ENCODE peak calls at places on chromosomes 1 and 21, in four cellular contexts. W is OCI-LY7, X is heart left ventricle, J is psoas muscle. B is an unnamed sample.

GRCh38 chr21:42009018-42009830 is 936 bp downstream of the ZBTB21 start:
- DNase-seq in W (peak; percentile 77), X (peak; percentile 56), J (peak; percentile 76), B (peak; percentile 39)

GRCh38 chr1:236148471-236148847 is 6.1 kb downstream of the GPR137B start:
- DNase-seq in W (no peak), X (no peak), J (no peak), B (no peak)

GRCh38 chr1:243930822-243931671 is 81.0 kb upstream of the AKT3 start:
- DNase-seq in W (no peak), X (no peak), J (no peak), B (peak; percentile 81)

GRCh38 chr1:211305044-211305443 is 21.6 kb upstream of the TRAF5 start:
- DNase-seq in W (no peak), X (peak; percentile 31), J (no peak), B (no peak)

GRCh38 chr1:3923378-3924185 is 23.5 kb upstream of the C1orf174 start:
- DNase-seq in W (no peak), X (peak; percentile 16), J (no peak), B (no peak)

GRCh38 chr21:15625363-15625762 is 104.4 kb upstream of the USP25 start:
- DNase-seq in W (no peak), X (no peak), J (no peak), B (no peak)

GRCh38 chr1:92831368-92831761 is 475 bp upstream of the RPL5 start:
- DNase-seq in W (no peak), X (no peak), J (no peak), B (no peak)

GRCh38 chr1:983736-984475 is 2.0 kb upstream of the PERM1 start:
- DNase-seq in W (peak; percentile 52), X (peak; percentile 59), J (peak; percentile 81), B (no peak)

GRCh38 chr1:154926201-154926600 is 10.3 kb downstream of the PMVK start:
- DNase-seq in W (no peak), X (no peak), J (no peak), B (no peak)

GRCh38 chr21:45892156-45892919 is 89.2 kb upstream of the COL6A1 start:
- DNase-seq in W (peak; percentile 7), X (peak; percentile 25), J (peak; percentile 64), B (no peak)

GRCh38 chr1:228655796-228656394 is 79.4 kb upstream of the RHOU start:
- DNase-seq in W (no peak), X (no peak), J (no peak), B (no peak)

GRCh38 chr1:101190441-101190840 is 46.4 kb upstream of the S1PR1 start:
- DNase-seq in W (no peak), X (no peak), J (no peak), B (no peak)

GRCh38 chr1:248841702-248842395 is 3.8 kb downstream of the ZNF672 start:
- DNase-seq in W (peak; percentile 25), X (peak; percentile 50), J (peak; percentile 63), B (peak; percentile 26)

GRCh38 chr1:35442737-35443136 is 114.5 kb downstream of the KIAA0319L start:
- DNase-seq in W (no peak), X (no peak), J (no peak), B (no peak)

GRCh38 chr21:31922881-31923280 is 50.1 kb downstream of the HUNK start:
- DNase-seq in W (no peak), X (no peak), J (no peak), B (no peak)

GRCh38 chr1:94025383-94026340 is 95.3 kb downstream of the ABCA4 start:
- DNase-seq in W (peak; percentile 48), X (no peak), J (no peak), B (peak; percentile 56)

GRCh38 chr1:36989260-36989659 is 45.1 kb downstream of the GRIK3 start:
- DNase-seq in W (no peak), X (no peak), J (no peak), B (no peak)

GRCh38 chr1:226557424-226557823 is 8.9 kb downstream of the STUM start:
- DNase-seq in W (no peak), X (no peak), J (no peak), B (no peak)

GRCh38 chr1:225877570-225877969 is 4.6 kb downstream of the TMEM63A start:
- DNase-seq in W (peak; percentile 55), X (peak; percentile 72), J (peak; percentile 87), B (peak; percentile 46)

GRCh38 chr1:104064391-104064790 is 314.7 kb downstream of the AMY1C start:
- DNase-seq in W (no peak), X (no peak), J (no peak), B (no peak)

GRCh38 chr1:222624214-222624613 is 6.3 kb downstream of the MIA3 start:
- DNase-seq in W (no peak), X (no peak), J (no peak), B (no peak)

GRCh38 chr1:43267818-43268425 is 1.9 kb upstream of the TMEM125 start:
- DNase-seq in W (no peak), X (no peak), J (no peak), B (no peak)

GRCh38 chr1:201933840-201934430 is 12.4 kb downstream of the LMOD1 start:
- DNase-seq in W (no peak), X (no peak), J (no peak), B (no peak)

GRCh38 chr1:202750761-202751160 is 40.5 kb upstream of the SYT2 start:
- DNase-seq in W (no peak), X (no peak), J (no peak), B (no peak)

GRCh38 chr1:230185076-230186001 is 118.3 kb downstream of the GALNT2 start:
- DNase-seq in W (no peak), X (no peak), J (no peak), B (no peak)
- H3K27ac ChIP-seq in W (no peak overlapping the region), X (no peak overlapping the region), J (no peak overlapping the region), B (no peak overlapping the region)

GRCh38 chr1:230705289-230706019 is 8.5 kb downstream of the AGT start:
- DNase-seq in W (no peak), X (no peak), J (peak; percentile 39), B (no peak)
- H3K27ac ChIP-seq in W (no peak overlapping the region), X (no peak overlapping the region), J (no peak overlapping the region), B (no peak overlapping the region)

GRCh38 chr1:12147116-12147753 is 19.6 kb upstream of the TNFRSF1B start:
- DNase-seq in W (no peak), X (peak; percentile 56), J (no peak), B (no peak)
- H3K27ac ChIP-seq in W (no peak overlapping the region), X (peak overlapping the region; percentile 62), J (peak overlapping the region; percentile 58), B (no peak overlapping the region)

DNA sequence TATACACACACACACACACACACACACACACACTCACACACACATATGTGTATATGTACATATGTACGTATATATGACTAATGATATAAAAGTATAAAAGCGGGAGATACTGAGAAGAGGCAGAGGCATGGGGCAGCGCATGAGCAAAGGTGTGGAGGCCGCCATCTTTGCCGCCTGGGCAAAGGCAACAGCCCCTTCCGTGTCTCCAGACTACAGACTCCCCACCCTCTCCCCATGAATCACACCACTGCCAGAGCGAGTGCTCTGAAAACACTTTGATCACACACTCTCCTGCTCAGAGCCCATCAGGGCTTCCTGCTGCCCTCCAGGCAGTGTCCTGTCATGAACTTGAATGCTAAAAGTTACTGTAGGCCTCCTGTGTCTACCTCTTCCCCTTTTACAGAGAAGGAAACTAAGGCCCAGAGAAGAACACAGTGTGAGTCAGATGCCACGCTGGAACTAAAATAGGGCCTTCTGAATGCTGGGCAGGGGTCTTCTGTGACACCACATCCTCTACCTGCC is 54.7 kb upstream of the SSBP3 start:
- DNase-seq in W (no peak), X (no peak), J (no peak), B (no peak)
- H3K27ac ChIP-seq in W (no peak overlapping the region), X (no peak overlapping the region), J (no peak overlapping the region), B (no peak overlapping the region)

DNA sequence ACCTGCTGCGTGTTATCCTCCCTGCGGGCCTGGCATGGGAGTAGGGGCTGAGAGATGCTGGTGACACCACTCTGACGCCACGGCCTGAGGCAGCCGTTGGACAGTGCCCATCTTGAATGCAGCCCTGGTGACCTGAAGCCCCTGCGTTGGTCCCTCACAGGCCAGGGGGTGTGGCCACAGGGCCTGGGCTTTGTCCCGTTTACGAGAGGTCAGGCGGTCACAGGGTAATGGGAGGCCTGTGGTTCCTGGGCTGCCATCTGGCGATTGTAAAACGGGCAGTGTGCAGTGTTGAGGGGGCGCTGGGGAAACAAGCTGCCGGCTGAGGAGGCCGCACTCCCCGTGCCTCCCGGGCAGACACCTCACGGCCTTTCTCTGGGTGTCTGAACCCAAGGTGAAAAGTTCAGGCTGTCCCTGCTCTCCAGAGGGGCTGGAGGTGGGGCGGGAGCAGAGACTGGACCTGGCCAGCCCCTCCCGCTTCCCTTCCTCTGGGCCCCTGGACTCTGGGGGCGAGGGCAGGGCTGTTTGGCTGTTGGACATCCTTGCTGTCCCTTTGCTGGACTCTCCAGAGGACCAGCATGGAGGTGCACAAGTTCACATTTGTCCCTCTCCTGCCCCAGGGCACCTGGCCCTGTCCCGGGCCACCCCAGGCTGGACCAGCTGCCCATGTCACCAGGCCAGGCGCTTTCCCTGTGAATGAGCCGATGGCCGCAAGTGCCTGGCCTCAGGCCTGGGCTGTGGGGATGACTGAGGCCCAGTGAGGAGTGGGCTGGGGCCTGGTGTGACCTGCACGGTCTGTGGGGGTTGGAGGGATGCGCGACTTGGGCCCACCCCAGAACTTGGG is 42.4 kb downstream of the SKI start:
- DNase-seq in W (no peak), X (no peak), J (peak; percentile 56), B (peak; percentile 83)
- H3K27ac ChIP-seq in W (no peak overlapping the region), X (no peak overlapping the region), J (no peak overlapping the region), B (peak overlapping the region; percentile 99)

GRCh38 chr1:156103521-156103947 is 11.0 kb upstream of the LMNA start:
- DNase-seq in W (no peak), X (peak; percentile 58), J (peak; percentile 63), B (no peak)

GRCh38 chr1:156106624-156107488 is 7.7 kb upstream of the LMNA start:
- DNase-seq in W (no peak), X (peak; percentile 71), J (no peak), B (no peak)

GRCh38 chr1:156104065-156104810 is 10.3 kb upstream of the LMNA start:
- DNase-seq in W (no peak), X (peak; percentile 87), J (peak; percentile 80), B (no peak)

GRCh38 chr1:156102634-156103511 is 11.6 kb upstream of the LMNA start:
- DNase-seq in W (no peak), X (peak; percentile 49), J (peak; percentile 60), B (no peak)

DNA sequence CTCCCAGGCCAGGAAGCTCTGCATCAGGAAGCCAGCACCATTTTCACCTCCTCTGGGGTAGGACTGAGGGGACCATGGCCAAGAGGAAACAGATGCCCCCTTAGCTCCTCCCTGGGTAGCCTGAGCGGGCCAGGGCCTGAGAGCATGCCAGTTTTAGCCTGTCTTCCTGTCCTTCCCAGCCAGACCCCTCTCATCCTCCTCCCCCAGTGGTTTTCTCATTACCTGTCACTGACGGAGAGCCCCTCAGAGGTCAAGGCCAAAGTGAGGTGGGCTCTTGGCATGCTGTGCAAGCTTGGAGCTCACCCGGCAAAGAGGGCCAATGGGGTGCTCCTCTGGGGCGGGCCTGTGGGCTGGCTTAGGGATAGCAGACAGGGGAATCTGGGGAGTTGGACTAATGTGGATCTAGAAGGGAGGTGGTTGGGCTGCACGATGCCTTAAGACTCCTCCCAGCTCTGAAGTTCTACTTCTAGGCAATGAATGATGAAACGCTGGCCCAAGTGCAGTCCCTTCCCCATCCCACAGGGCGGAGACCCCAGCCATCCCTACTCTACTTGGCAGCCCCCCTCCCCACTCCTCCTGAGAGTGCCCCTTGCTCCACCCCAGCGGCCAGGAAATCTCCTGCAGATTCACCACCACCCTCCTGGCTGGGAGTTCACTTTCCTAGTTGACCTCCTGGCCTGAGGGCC is 9.5 kb upstream of the LMNA start:
- DNase-seq in W (no peak), X (no peak), J (no peak), B (no peak)
- H3K27ac ChIP-seq in W (no peak overlapping the region), X (peak overlapping the region; percentile 91), J (peak overlapping the region; percentile 98), B (peak overlapping the region; percentile 73)

GRCh38 chr1:57232500-57232899 is 191.4 kb downstream of the DAB1 start:
- DNase-seq in W (no peak), X (no peak), J (no peak), B (no peak)
- H3K27ac ChIP-seq in W (no peak overlapping the region), X (no peak overlapping the region), J (no peak overlapping the region), B (no peak overlapping the region)